ENCODE peak calls at places on chromosome 10, in nine cellular contexts. C is adrenal gland, A is AG09309, O is GM06990, L is lower lobe of right lung, S is right lobe of liver, F is tibial artery, T is AG10803, Q is bronchial epithelial cell. P is an unnamed sample.

GRCh38 chr10:18122753-18123152 is 17.5 kb upstream of the CACNB2 start:
- DNase-seq in C (no peak), Q (no peak), S (no peak), F (no peak), O (no peak), L (no peak), A (no peak), T (no peak), P (no peak)

GRCh38 chr10:119281581-119282071 is 74.3 kb downstream of the GRK5 start:
- DNase-seq in F (peak), T (peak), O (no peak), L (no peak), C (peak), A (no peak), S (peak), Q (no peak), P (no peak)

GRCh38 chr10:78162867-78163266 is 129.2 kb downstream of the RPS24 start:
- DNase-seq in T (no peak), F (no peak), A (no peak), L (no peak), C (no peak), Q (peak), S (no peak), O (no peak), P (no peak)

GRCh38 chr10:101131962-101132635 is 999 bp downstream of the TLX1 start:
- DNase-seq in Q (no peak), L (no peak), S (no peak), F (no peak), A (no peak), T (no peak), O (no peak), C (no peak), P (no peak)

GRCh38 chr10:30462513-30462912 is 28.5 kb downstream of the MAP3K8 start:
- DNase-seq in F (no peak), Q (no peak), O (no peak), T (no peak), A (no peak), S (no peak), C (no peak), L (no peak), P (no peak)

GRCh38 chr10:51029172-51029641 is 45.1 kb upstream of the PRKG1 start:
- DNase-seq in Q (peak), O (no peak), F (no peak), A (no peak), T (peak), S (no peak), C (no peak), L (no peak), P (no peak)

GRCh38 chr10:688621-689426 is 644 bp downstream of the DIP2C start:
- DNase-seq in C (peak), Q (no peak), S (no peak), L (no peak), F (no peak), T (peak), A (no peak), O (no peak), P (no peak)

GRCh38 chr10:29607576-29607975 is 27.2 kb downstream of the SVIL start:
- DNase-seq in C (no peak), F (no peak), A (no peak), S (no peak), L (no peak), O (no peak), Q (peak), T (no peak), P (no peak)

GRCh38 chr10:77926566-77927342 is at the start of gene DLG5:
- DNase-seq in F (peak), O (peak), T (peak), C (peak), S (peak), A (no peak), L (peak), Q (no peak), P (no peak)

GRCh38 chr10:18400911-18401260 is 250.5 kb downstream of the NSUN6 start:
- DNase-seq in C (peak), F (no peak), A (no peak), S (peak), T (no peak), L (no peak), Q (no peak), O (no peak), P (no peak)

GRCh38 chr10:48287417-48288391 is 13.2 kb upstream of the FRMPD2 start:
- DNase-seq in O (peak), C (peak), S (peak), A (no peak), L (no peak), F (no peak), T (no peak), Q (no peak), P (no peak)

GRCh38 chr10:526651-527312 is 162.7 kb downstream of the DIP2C start:
- DNase-seq in F (no peak), L (no peak), O (no peak), Q (no peak), T (no peak), S (no peak), C (no peak), A (no peak), P (no peak)

GRCh38 chr10:60135020-60135419 is 228.7 kb upstream of the CCDC6 start:
- DNase-seq in F (no peak), T (no peak), A (no peak), O (no peak), L (no peak), S (no peak), Q (no peak), C (no peak), P (no peak)

GRCh38 chr10:119521443-119522204 is 20.9 kb downstream of the RGS10 start:
- DNase-seq in Q (peak), S (no peak), O (no peak), A (no peak), T (peak), F (no peak), L (no peak), C (no peak), P (peak)

GRCh38 chr10:75655791-75656451 is 224.5 kb downstream of the LRMDA start:
- DNase-seq in F (no peak), T (peak), C (peak), S (peak), O (no peak), L (no peak), A (no peak), Q (peak), P (peak)

GRCh38 chr10:47447740-47448139 is 36.2 kb downstream of the ANXA8 start:
- DNase-seq in F (no peak), L (no peak), S (no peak), C (no peak), O (no peak), T (no peak), A (no peak), Q (no peak), P (no peak)

GRCh38 chr10:24889636-24890035 is 62.8 kb downstream of the PRTFDC1 start:
- DNase-seq in O (no peak), Q (peak), L (no peak), T (peak), C (no peak), A (no peak), S (no peak), F (no peak), P (no peak)

GRCh38 chr10:125848371-125848770 is 25.0 kb downstream of the BCCIP start:
- DNase-seq in T (no peak), F (no peak), O (no peak), L (no peak), C (no peak), S (peak), Q (no peak), A (no peak), P (no peak)

GRCh38 chr10:29687411-29688160 is 52.8 kb upstream of the SVIL start:
- DNase-seq in T (peak), Q (no peak), A (no peak), O (no peak), C (no peak), F (no peak), S (no peak), L (peak), P (no peak)

GRCh38 chr10:15444105-15445021 is 73.3 kb upstream of the FAM171A1 start:
- DNase-seq in Q (no peak), C (no peak), S (no peak), O (no peak), L (no peak), T (no peak), A (no peak), F (no peak), P (no peak)

GRCh38 chr10:110497438-110498086 is at the start of gene DUSP5:
- DNase-seq in T (peak), Q (peak), A (peak), F (peak), L (peak), S (peak), O (peak), C (peak), P (peak)

GRCh38 chr10:17290226-17290625 is 62.2 kb downstream of the VIM start:
- DNase-seq in T (no peak), A (peak), O (no peak), C (no peak), S (no peak), L (no peak), F (no peak), Q (peak), P (no peak)

GRCh38 chr10:84424731-84425165 is 96.4 kb downstream of the CCSER2 start:
- DNase-seq in A (peak), L (peak), F (peak), C (peak), S (peak), O (no peak), Q (peak), T (peak), P (peak)

GRCh38 chr10:95266674-95267095 is 24.1 kb downstream of the PDLIM1 start:
- DNase-seq in T (peak), A (no peak), C (no peak), F (no peak), Q (peak), S (no peak), L (no peak), O (no peak), P (peak)

GRCh38 chr10:70849582-70850016 is 33.9 kb downstream of the SGPL1 start:
- DNase-seq in F (no peak), O (no peak), T (peak), Q (peak), C (no peak), S (no peak), L (no peak), A (peak), P (peak)

GRCh38 chr10:52287853-52288252 is 26.2 kb upstream of the DKK1 start:
- DNase-seq in A (no peak), T (no peak), C (no peak), Q (no peak), L (no peak), F (no peak), O (no peak), S (no peak), P (no peak)

GRCh38 chr10:102242118-102242485 is 790 bp upstream of the PITX3 start:
- DNase-seq in S (no peak), O (no peak), C (no peak), F (no peak), Q (no peak), A (no peak), L (no peak), T (no peak), P (no peak)

GRCh38 chr10:5599613-5600520 is 66.5 kb downstream of the ASB13 start:
- DNase-seq in Q (no peak), O (no peak), C (no peak), L (peak), T (no peak), A (no peak), S (no peak), F (no peak), P (no peak)

GRCh38 chr10:121284952-121285351 is 313.3 kb downstream of the FGFR2 start:
- DNase-seq in O (no peak), C (no peak), L (no peak), F (no peak), T (no peak), Q (no peak), A (no peak), S (no peak), P (no peak)

GRCh38 chr10:681670-682318 is 7.7 kb downstream of the DIP2C start:
- DNase-seq in T (no peak), C (no peak), A (no peak), S (no peak), Q (no peak), O (no peak), F (no peak), L (no peak), P (no peak)

GRCh38 chr10:125148021-125148439 is 12.3 kb downstream of the CTBP2 start:
- DNase-seq in Q (no peak), L (no peak), A (no peak), F (peak), C (no peak), S (no peak), O (no peak), T (peak), P (no peak)

GRCh38 chr10:122689146-122689807 is 10.4 kb downstream of the C10orf120 start:
- DNase-seq in O (no peak), T (no peak), C (no peak), Q (no peak), F (no peak), S (no peak), A (no peak), L (no peak), P (no peak)
- H3K4me3 ChIP-seq in O (no peak), T (no peak), C (no peak), Q (no peak), F (no peak), S (no peak), A (no peak), L (no peak), P (no peak)

GRCh38 chr10:111648046-111648445 is 535.5 kb downstream of the GPAM start:
- DNase-seq in O (no peak), C (no peak), A (peak), F (no peak), L (no peak), Q (no peak), T (peak), S (no peak), P (peak)
- TF ChIP-seq CTCF in O (no peak), C (no peak), A (no peak), F (no peak), L (no peak), Q (no peak), T (no peak), S (no peak), P (no peak)

DNA sequence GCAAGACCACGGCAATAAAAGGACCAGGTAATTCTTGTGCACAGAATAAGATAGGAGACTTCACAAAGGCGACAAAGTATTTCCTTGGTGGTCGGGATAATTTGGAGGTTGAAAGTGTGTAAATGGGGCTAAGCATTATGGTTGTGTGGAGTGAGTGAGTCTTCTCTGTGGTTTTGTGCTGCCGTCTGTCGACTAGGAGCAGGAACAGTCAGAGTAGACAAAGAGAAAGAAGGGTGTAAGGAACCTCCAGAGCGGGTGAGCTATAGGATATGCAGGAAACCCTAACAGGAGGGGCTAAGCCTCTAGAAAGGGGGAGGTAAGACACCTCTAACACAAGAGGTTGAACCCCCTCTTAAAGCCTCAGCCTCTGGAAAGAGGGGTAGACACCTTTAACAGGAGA is 201.6 kb downstream of the SH2D4B start:
- DNase-seq in F (no peak), L (no peak), T (no peak), C (no peak), S (no peak), A (no peak), O (no peak), Q (no peak), P (no peak)
- H3K4me3 ChIP-seq in F (no peak), L (no peak), T (no peak), C (no peak), S (no peak), A (no peak), O (no peak), Q (no peak), P (no peak)

GRCh38 chr10:93416824-93417223 is 65.3 kb downstream of the MYOF start:
- DNase-seq in F (no peak), O (no peak), Q (no peak), S (no peak), L (no peak), C (no peak), T (no peak), A (no peak), P (no peak)

GRCh38 chr10:93417264-93417663 is 64.9 kb downstream of the MYOF start:
- DNase-seq in Q (no peak), L (no peak), C (no peak), O (no peak), A (no peak), S (no peak), F (no peak), T (no peak), P (no peak)

GRCh38 chr10:93413252-93413689 is 68.9 kb downstream of the MYOF start:
- DNase-seq in O (no peak), Q (peak), S (no peak), C (no peak), L (no peak), T (peak), F (no peak), A (no peak), P (no peak)

GRCh38 chr10:93417886-93418285 is 64.2 kb downstream of the MYOF start:
- DNase-seq in Q (no peak), F (no peak), S (no peak), T (no peak), C (no peak), O (no peak), L (no peak), A (no peak), P (no peak)

GRCh38 chr10:93415693-93416092 is 66.4 kb downstream of the MYOF start:
- DNase-seq in T (no peak), F (no peak), A (no peak), Q (no peak), L (no peak), O (no peak), C (no peak), S (no peak), P (no peak)
- TF ChIP-seq CTCF in T (peak), F (no peak), A (peak), Q (no peak), L (no peak), O (peak), C (no peak), S (no peak), P (peak)

GRCh38 chr10:116992183-116992582 is 12.8 kb downstream of the SHTN1 start:
- DNase-seq in C (no peak), S (no peak), L (no peak), O (no peak), T (no peak), Q (no peak), F (no peak), A (no peak), P (no peak)
- H3K4me3 ChIP-seq in C (no peak), S (no peak), L (no peak), O (no peak), T (no peak), Q (no peak), F (no peak), A (no peak), P (no peak)

DNA sequence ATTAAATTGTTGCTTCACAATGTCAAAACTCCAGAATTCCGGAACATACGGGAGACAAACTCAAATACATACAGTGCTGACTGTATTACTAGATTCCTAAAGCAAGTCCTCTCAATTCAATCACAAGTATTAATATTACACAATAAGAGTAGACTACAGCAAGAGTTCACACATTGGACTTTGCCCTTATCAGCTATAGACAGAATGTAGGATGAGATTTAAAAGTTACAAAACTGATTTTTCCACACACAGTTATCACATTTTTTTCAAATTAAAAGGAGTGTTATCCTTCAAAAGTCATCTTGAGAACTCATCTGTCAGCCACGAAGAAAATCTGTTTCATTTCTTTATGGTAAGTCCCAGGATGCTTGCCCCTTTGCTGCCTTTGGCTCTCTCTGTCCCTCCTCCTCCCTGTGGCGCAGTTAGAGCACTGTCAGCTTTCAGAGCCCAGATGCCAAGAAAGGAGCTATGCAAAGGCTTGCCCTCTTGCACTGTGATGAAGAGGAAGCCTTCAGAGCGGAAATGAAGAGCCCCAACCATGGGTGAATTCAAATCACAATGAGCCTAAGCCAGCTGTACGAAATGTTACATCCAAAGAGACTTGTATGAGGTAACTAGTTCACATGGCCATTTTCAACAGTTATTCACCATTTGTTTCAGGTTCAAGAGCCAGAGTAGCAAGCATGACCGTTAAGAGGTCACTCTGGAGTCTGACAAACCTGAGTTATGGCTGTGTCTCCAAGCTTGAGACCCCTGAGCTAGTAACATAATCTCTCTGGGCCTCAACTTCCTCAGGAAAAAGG is 10.7 kb downstream of the NCOA4 start:
- DNase-seq in O (peak), F (peak), L (no peak), A (no peak), T (no peak), Q (no peak), S (peak), C (no peak), P (no peak)
- TF ChIP-seq CTCF in O (no peak), F (no peak), L (no peak), A (no peak), T (no peak), Q (no peak), S (no peak), C (no peak), P (no peak)

GRCh38 chr10:22340362-22341189 is 4.7 kb upstream of the SPAG6 start:
- DNase-seq in Q (no peak), S (peak), F (peak), L (peak), A (no peak), O (peak), T (peak), C (peak), P (peak)

GRCh38 chr10:22341190-22341935 is 3.9 kb upstream of the SPAG6 start:
- DNase-seq in Q (no peak), C (no peak), L (no peak), F (no peak), A (no peak), O (no peak), T (peak), S (no peak), P (no peak)

GRCh38 chr10:22339761-22340361 is 5.4 kb upstream of the SPAG6 start:
- DNase-seq in L (no peak), O (no peak), A (no peak), T (no peak), S (no peak), C (no peak), F (no peak), Q (peak), P (no peak)

GRCh38 chr10:22343761-22344160 is 1.5 kb upstream of the SPAG6 start:
- DNase-seq in A (no peak), Q (no peak), L (no peak), F (no peak), S (no peak), O (no peak), T (no peak), C (no peak), P (no peak)

GRCh38 chr10:22341936-22342222 is 3.4 kb upstream of the SPAG6 start:
- DNase-seq in Q (no peak), F (no peak), S (no peak), L (no peak), O (no peak), C (no peak), A (no peak), T (no peak), P (no peak)
- H3K4me3 ChIP-seq in Q (no peak), F (no peak), S (no peak), L (no peak), O (no peak), C (no peak), A (no peak), T (no peak), P (no peak)

GRCh38 chr10:128278362-128278761 is 152.1 kb upstream of the MKI67 start:
- DNase-seq in L (no peak), S (no peak), C (no peak), T (no peak), O (no peak), Q (no peak), F (no peak), A (no peak), P (no peak)

GRCh38 chr10:128275405-128275804 is 149.2 kb upstream of the MKI67 start:
- DNase-seq in Q (no peak), T (no peak), L (no peak), S (no peak), F (no peak), O (no peak), C (no peak), A (no peak), P (no peak)

GRCh38 chr10:128280271-128280670 is 154.0 kb upstream of the MKI67 start:
- DNase-seq in A (no peak), F (no peak), O (no peak), C (no peak), L (no peak), S (no peak), Q (no peak), T (no peak), P (no peak)

GRCh38 chr10:128277267-128277666 is 151.0 kb upstream of the MKI67 start:
- DNase-seq in Q (no peak), C (no peak), F (no peak), S (no peak), O (no peak), T (no peak), A (no peak), L (no peak), P (no peak)

DNA sequence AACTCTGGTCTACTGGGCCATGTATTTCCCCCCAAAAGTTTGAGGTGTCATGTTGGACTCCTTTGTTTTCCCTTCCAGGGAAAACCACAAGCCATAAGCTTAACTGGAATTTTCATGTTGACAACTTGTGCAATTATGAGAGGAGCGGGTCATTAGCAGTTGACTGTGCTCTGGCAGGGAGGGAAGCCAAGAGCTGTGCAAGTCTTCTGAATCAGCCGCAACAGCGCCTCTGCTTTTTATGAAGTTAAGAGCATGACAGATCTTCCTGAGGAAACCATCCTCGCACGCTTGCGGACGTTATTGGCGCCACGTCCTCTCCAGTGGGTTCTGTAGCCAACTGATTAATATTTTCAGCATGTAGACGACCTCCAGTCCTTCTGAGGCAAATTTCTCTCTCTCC is 148.7 kb upstream of the MKI67 start:
- DNase-seq in C (no peak), F (peak), O (no peak), S (no peak), A (peak), T (peak), L (no peak), Q (no peak), P (no peak)
- TF ChIP-seq CTCF in C (no peak), F (no peak), O (no peak), S (no peak), A (no peak), T (peak), L (no peak), Q (no peak), P (no peak)

P was measured in astrocyte of the cerebellum.